ENCODE peak calls at places on chromosome 1, in nine cellular contexts. One of them, this sample, is unnamed.

GRCh38 chr1:147167361-147167760 is 4.9 kb downstream of the PRKAB2 start:
- DNase-seq in sigmoid colon: no peak
- DNase-seq in ascending aorta: no peak
- DNase-seq in GM23338: no peak
- DNase-seq in pancreas: no peak
- DNase-seq in keratinocyte: peak; percentile 82
- DNase-seq in astrocyte: peak; percentile 98
- DNase-seq in mammary epithelial cell: peak; percentile 96
- DNase-seq in body of pancreas: no peak
- DNase-seq in this sample: peak; percentile 95

GRCh38 chr1:9606948-9607347 is 18.2 kb downstream of the TMEM201 start:
- DNase-seq in mammary epithelial cell: no peak
- DNase-seq in GM23338: no peak
- DNase-seq in ascending aorta: no peak
- DNase-seq in pancreas: no peak
- DNase-seq in sigmoid colon: no peak
- DNase-seq in body of pancreas: no peak
- DNase-seq in astrocyte: no peak
- DNase-seq in keratinocyte: no peak
- DNase-seq in this sample: no peak

GRCh38 chr1:212045981-212046380 is 10.4 kb downstream of the DTL start:
- DNase-seq in sigmoid colon: no peak
- DNase-seq in pancreas: no peak
- DNase-seq in body of pancreas: no peak
- DNase-seq in mammary epithelial cell: no peak
- DNase-seq in GM23338: no peak
- DNase-seq in keratinocyte: no peak
- DNase-seq in astrocyte: peak; percentile 24
- DNase-seq in ascending aorta: no peak
- DNase-seq in this sample: no peak

GRCh38 chr1:243354511-243355153 is 98.8 kb downstream of the SDCCAG8 start:
- DNase-seq in sigmoid colon: no peak
- DNase-seq in mammary epithelial cell: no peak
- DNase-seq in body of pancreas: no peak
- DNase-seq in GM23338: no peak
- DNase-seq in keratinocyte: no peak
- DNase-seq in ascending aorta: no peak
- DNase-seq in pancreas: no peak
- DNase-seq in astrocyte: peak; percentile 11
- DNase-seq in this sample: no peak

GRCh38 chr1:211328866-211329265 is 2.2 kb downstream of the TRAF5 start:
- DNase-seq in GM23338: no peak
- DNase-seq in astrocyte: no peak
- DNase-seq in pancreas: no peak
- DNase-seq in keratinocyte: no peak
- DNase-seq in ascending aorta: no peak
- DNase-seq in body of pancreas: peak; percentile 7
- DNase-seq in sigmoid colon: no peak
- DNase-seq in mammary epithelial cell: no peak
- DNase-seq in this sample: no peak

GRCh38 chr1:83734411-83734810 is 264.5 kb downstream of the TTLL7 start:
- DNase-seq in mammary epithelial cell: no peak
- DNase-seq in pancreas: no peak
- DNase-seq in ascending aorta: no peak
- DNase-seq in astrocyte: no peak
- DNase-seq in sigmoid colon: no peak
- DNase-seq in body of pancreas: no peak
- DNase-seq in GM23338: no peak
- DNase-seq in keratinocyte: no peak
- DNase-seq in this sample: no peak

GRCh38 chr1:187876775-187877174 is 1048.0 kb downstream of the PLA2G4A start:
- DNase-seq in GM23338: no peak
- DNase-seq in sigmoid colon: no peak
- DNase-seq in astrocyte: no peak
- DNase-seq in pancreas: no peak
- DNase-seq in body of pancreas: no peak
- DNase-seq in keratinocyte: no peak
- DNase-seq in ascending aorta: no peak
- DNase-seq in mammary epithelial cell: no peak
- DNase-seq in this sample: no peak

GRCh38 chr1:38027201-38028104 is 14.9 kb downstream of the UTP11 start:
- DNase-seq in ascending aorta: no peak
- DNase-seq in keratinocyte: peak; percentile 85
- DNase-seq in body of pancreas: no peak
- DNase-seq in sigmoid colon: peak; percentile 57
- DNase-seq in astrocyte: no peak
- DNase-seq in GM23338: no peak
- DNase-seq in mammary epithelial cell: peak; percentile 94
- DNase-seq in pancreas: peak; percentile 27
- DNase-seq in this sample: no peak

GRCh38 chr1:185896863-185897262 is 162.7 kb downstream of the HMCN1 start:
- DNase-seq in sigmoid colon: no peak
- DNase-seq in ascending aorta: no peak
- DNase-seq in keratinocyte: no peak
- DNase-seq in body of pancreas: no peak
- DNase-seq in pancreas: no peak
- DNase-seq in mammary epithelial cell: no peak
- DNase-seq in GM23338: no peak
- DNase-seq in astrocyte: peak; percentile 34
- DNase-seq in this sample: no peak

GRCh38 chr1:57066980-57067615 is 101.3 kb upstream of the C8B start:
- DNase-seq in keratinocyte: no peak
- DNase-seq in pancreas: no peak
- DNase-seq in body of pancreas: no peak
- DNase-seq in GM23338: peak; percentile 12
- DNase-seq in ascending aorta: no peak
- DNase-seq in sigmoid colon: no peak
- DNase-seq in astrocyte: no peak
- DNase-seq in mammary epithelial cell: no peak
- DNase-seq in this sample: no peak

GRCh38 chr1:106986603-106987002 is 69.9 kb upstream of the PRMT6 start:
- DNase-seq in sigmoid colon: no peak
- DNase-seq in pancreas: no peak
- DNase-seq in GM23338: peak; percentile 10
- DNase-seq in keratinocyte: no peak
- DNase-seq in ascending aorta: no peak
- DNase-seq in astrocyte: no peak
- DNase-seq in body of pancreas: no peak
- DNase-seq in mammary epithelial cell: no peak
- DNase-seq in this sample: no peak

GRCh38 chr1:26548841-26549240 is 19.3 kb downstream of the RPS6KA1 start:
- DNase-seq in sigmoid colon: no peak
- DNase-seq in astrocyte: no peak
- DNase-seq in body of pancreas: no peak
- DNase-seq in mammary epithelial cell: no peak
- DNase-seq in pancreas: no peak
- DNase-seq in GM23338: no peak
- DNase-seq in ascending aorta: no peak
- DNase-seq in keratinocyte: no peak
- DNase-seq in this sample: no peak

GRCh38 chr1:93845554-93846150 is 33.4 kb downstream of the DNTTIP2 start:
- DNase-seq in astrocyte: peak; percentile 98
- DNase-seq in pancreas: peak; percentile 21
- DNase-seq in ascending aorta: no peak
- DNase-seq in sigmoid colon: no peak
- DNase-seq in body of pancreas: peak; percentile 37
- DNase-seq in keratinocyte: no peak
- DNase-seq in mammary epithelial cell: peak; percentile 86
- DNase-seq in GM23338: peak; percentile 78
- DNase-seq in this sample: no peak

GRCh38 chr1:63274979-63275378 is 47.4 kb upstream of the FOXD3 start:
- DNase-seq in body of pancreas: no peak
- DNase-seq in ascending aorta: no peak
- DNase-seq in mammary epithelial cell: no peak
- DNase-seq in astrocyte: no peak
- DNase-seq in keratinocyte: no peak
- DNase-seq in pancreas: no peak
- DNase-seq in GM23338: no peak
- DNase-seq in sigmoid colon: no peak
- DNase-seq in this sample: no peak

GRCh38 chr1:45507893-45508292 is 7.8 kb downstream of the MMACHC start:
- DNase-seq in body of pancreas: no peak
- DNase-seq in mammary epithelial cell: no peak
- DNase-seq in pancreas: no peak
- DNase-seq in sigmoid colon: no peak
- DNase-seq in ascending aorta: no peak
- DNase-seq in GM23338: no peak
- DNase-seq in astrocyte: no peak
- DNase-seq in keratinocyte: no peak
- DNase-seq in this sample: no peak

GRCh38 chr1:66312316-66312715 is 221.6 kb upstream of the SGIP1 start:
- DNase-seq in astrocyte: no peak
- DNase-seq in GM23338: no peak
- DNase-seq in ascending aorta: no peak
- DNase-seq in mammary epithelial cell: no peak
- DNase-seq in pancreas: no peak
- DNase-seq in sigmoid colon: no peak
- DNase-seq in body of pancreas: no peak
- DNase-seq in keratinocyte: no peak
- DNase-seq in this sample: no peak

GRCh38 chr1:66305927-66306326 is 228.0 kb upstream of the SGIP1 start:
- DNase-seq in astrocyte: no peak
- DNase-seq in keratinocyte: no peak
- DNase-seq in ascending aorta: no peak
- DNase-seq in sigmoid colon: no peak
- DNase-seq in pancreas: no peak
- DNase-seq in mammary epithelial cell: no peak
- DNase-seq in body of pancreas: no peak
- DNase-seq in GM23338: no peak
- DNase-seq in this sample: no peak

GRCh38 chr1:66311628-66312027 is 222.3 kb upstream of the SGIP1 start:
- DNase-seq in keratinocyte: no peak
- DNase-seq in ascending aorta: no peak
- DNase-seq in mammary epithelial cell: no peak
- DNase-seq in astrocyte: no peak
- DNase-seq in GM23338: no peak
- DNase-seq in sigmoid colon: no peak
- DNase-seq in pancreas: no peak
- DNase-seq in body of pancreas: no peak
- DNase-seq in this sample: no peak

GRCh38 chr1:66311092-66311491 is 222.9 kb upstream of the SGIP1 start:
- DNase-seq in keratinocyte: no peak
- DNase-seq in pancreas: no peak
- DNase-seq in ascending aorta: no peak
- DNase-seq in body of pancreas: no peak
- DNase-seq in sigmoid colon: no peak
- DNase-seq in astrocyte: no peak
- DNase-seq in GM23338: no peak
- DNase-seq in mammary epithelial cell: no peak
- DNase-seq in this sample: no peak

GRCh38 chr1:66309006-66309741 is 224.8 kb upstream of the SGIP1 start:
- DNase-seq in sigmoid colon: no peak
- DNase-seq in ascending aorta: no peak
- DNase-seq in body of pancreas: no peak
- DNase-seq in mammary epithelial cell: no peak
- DNase-seq in pancreas: no peak
- DNase-seq in astrocyte: no peak
- DNase-seq in GM23338: no peak
- DNase-seq in keratinocyte: no peak
- DNase-seq in this sample: no peak
- H3K36me3 ChIP-seq in sigmoid colon: no peaks in the 10 kb centered on the region
- H3K36me3 ChIP-seq in ascending aorta: no peaks in the 10 kb centered on the region
- H3K36me3 ChIP-seq in body of pancreas: no peaks in the 10 kb centered on the region
- H3K36me3 ChIP-seq in mammary epithelial cell: no peaks in the 10 kb centered on the region
- H3K36me3 ChIP-seq in pancreas: no peaks in the 10 kb centered on the region
- H3K36me3 ChIP-seq in astrocyte: no peaks in the 10 kb centered on the region
- H3K36me3 ChIP-seq in GM23338: no peaks in the 10 kb centered on the region
- H3K36me3 ChIP-seq in keratinocyte: no peaks in the 10 kb centered on the region
- H3K36me3 ChIP-seq in this sample: no peaks in the 10 kb centered on the region

GRCh38 chr1:154659823-154660592 is 52.0 kb upstream of the ADAR start:
- DNase-seq in keratinocyte: no peak
- DNase-seq in pancreas: no peak
- DNase-seq in sigmoid colon: no peak
- DNase-seq in astrocyte: no peak
- DNase-seq in body of pancreas: no peak
- DNase-seq in mammary epithelial cell: no peak
- DNase-seq in GM23338: no peak
- DNase-seq in ascending aorta: no peak
- DNase-seq in this sample: no peak

GRCh38 chr1:154661110-154661509 is 53.1 kb upstream of the ADAR start:
- DNase-seq in astrocyte: no peak
- DNase-seq in GM23338: peak; percentile 59
- DNase-seq in sigmoid colon: no peak
- DNase-seq in body of pancreas: no peak
- DNase-seq in pancreas: no peak
- DNase-seq in ascending aorta: no peak
- DNase-seq in mammary epithelial cell: no peak
- DNase-seq in keratinocyte: no peak
- DNase-seq in this sample: no peak

GRCh38 chr1:154664331-154664730 is 56.3 kb upstream of the ADAR start:
- DNase-seq in body of pancreas: no peak
- DNase-seq in astrocyte: no peak
- DNase-seq in ascending aorta: no peak
- DNase-seq in keratinocyte: no peak
- DNase-seq in pancreas: no peak
- DNase-seq in sigmoid colon: no peak
- DNase-seq in GM23338: no peak
- DNase-seq in mammary epithelial cell: no peak
- DNase-seq in this sample: no peak

GRCh38 chr1:154666051-154666793 is 58.2 kb upstream of the ADAR start:
- DNase-seq in mammary epithelial cell: no peak
- DNase-seq in sigmoid colon: no peak
- DNase-seq in astrocyte: no peak
- DNase-seq in keratinocyte: no peak
- DNase-seq in body of pancreas: no peak
- DNase-seq in pancreas: no peak
- DNase-seq in ascending aorta: no peak
- DNase-seq in GM23338: no peak
- DNase-seq in this sample: no peak

GRCh38 chr1:154663656-154664055 is 55.7 kb upstream of the ADAR start:
- DNase-seq in GM23338: no peak
- DNase-seq in sigmoid colon: no peak
- DNase-seq in pancreas: no peak
- DNase-seq in mammary epithelial cell: no peak
- DNase-seq in keratinocyte: no peak
- DNase-seq in body of pancreas: no peak
- DNase-seq in ascending aorta: no peak
- DNase-seq in astrocyte: no peak
- DNase-seq in this sample: no peak
- TF ChIP-seq CTCF in GM23338: no peak
- TF ChIP-seq CTCF in sigmoid colon: no peak
- TF ChIP-seq CTCF in pancreas: no peak
- TF ChIP-seq CTCF in mammary epithelial cell: no peak
- TF ChIP-seq CTCF in keratinocyte: no peak
- TF ChIP-seq CTCF in body of pancreas: no peak
- TF ChIP-seq CTCF in ascending aorta: no peak
- TF ChIP-seq CTCF in astrocyte: no peak
- TF ChIP-seq CTCF in this sample: no peak

GRCh38 chr1:31549807-31550620 is 26.3 kb upstream of the TINAGL1 start:
- DNase-seq in sigmoid colon: no peak
- DNase-seq in pancreas: peak; percentile 45
- DNase-seq in GM23338: no peak
- DNase-seq in keratinocyte: no peak
- DNase-seq in body of pancreas: peak; percentile 74
- DNase-seq in ascending aorta: no peak
- DNase-seq in mammary epithelial cell: peak; percentile 61
- DNase-seq in astrocyte: no peak
- DNase-seq in this sample: no peak
- H3K4me3 ChIP-seq in sigmoid colon: no peak overlapping the region
- H3K4me3 ChIP-seq in pancreas: no peak overlapping the region
- H3K4me3 ChIP-seq in GM23338: peak overlapping the region; percentile 57
- H3K4me3 ChIP-seq in keratinocyte: peak overlapping the region; percentile 61
- H3K4me3 ChIP-seq in body of pancreas: no peak overlapping the region
- H3K4me3 ChIP-seq in ascending aorta: no peak overlapping the region
- H3K4me3 ChIP-seq in mammary epithelial cell: no peak overlapping the region
- H3K4me3 ChIP-seq in astrocyte: peak overlapping the region; percentile 11
- H3K4me3 ChIP-seq in this sample: no peak overlapping the region

GRCh38 chr1:54876814-54877213 is 10.2 kb downstream of the DHCR24 start:
- DNase-seq in body of pancreas: no peak
- DNase-seq in mammary epithelial cell: no peak
- DNase-seq in sigmoid colon: no peak
- DNase-seq in astrocyte: no peak
- DNase-seq in GM23338: peak; percentile 20
- DNase-seq in keratinocyte: no peak
- DNase-seq in pancreas: no peak
- DNase-seq in ascending aorta: no peak
- DNase-seq in this sample: no peak
- H3K36me3 ChIP-seq in body of pancreas: peaks cover 3% of the 10 kb centered on the region
- H3K36me3 ChIP-seq in mammary epithelial cell: peaks cover 52% of the 10 kb centered on the region
- H3K36me3 ChIP-seq in sigmoid colon: no peaks in the 10 kb centered on the region
- H3K36me3 ChIP-seq in astrocyte: peaks cover 38% of the 10 kb centered on the region
- H3K36me3 ChIP-seq in GM23338: peaks cover 74% of the 10 kb centered on the region
- H3K36me3 ChIP-seq in keratinocyte: peaks cover 40% of the 10 kb centered on the region
- H3K36me3 ChIP-seq in pancreas: no peaks in the 10 kb centered on the region
- H3K36me3 ChIP-seq in ascending aorta: peaks cover 4% of the 10 kb centered on the region
- H3K36me3 ChIP-seq in this sample: peaks cover 11% of the 10 kb centered on the region

This sample was measured in BJ.